ENCODE peak calls at places on chromosomes 16 and 17, in eight cellular contexts. Z is H54, P is tibial nerve, R is stomach, H is prostate gland, I is endothelial cell of umbilical vein, O is GM12878, V is Peyer's patch. E is an unnamed sample.

GRCh38 chr16:20073203-20074088 is at the start of gene GPR139:
- DNase-seq in Z (no peak), P (no peak), R (no peak), H (no peak), I (no peak), O (no peak), V (no peak), E (no peak)

GRCh38 chr16:57186630-57187507 is 740 bp downstream of the RSPRY1 start:
- DNase-seq in Z (no peak), P (no peak), R (no peak), H (peak), I (peak), O (no peak), V (peak), E (peak)

GRCh38 chr17:55487727-55488436 is 23.4 kb downstream of the SMIM36 start:
- DNase-seq in Z (no peak), P (no peak), R (no peak), H (no peak), I (no peak), O (no peak), V (no peak), E (no peak)

GRCh38 chr17:61770043-61770442 is 93.3 kb downstream of the BRIP1 start:
- DNase-seq in Z (no peak), P (no peak), R (no peak), H (no peak), I (peak), O (no peak), V (no peak), E (no peak)

GRCh38 chr17:83136156-83136555 is 56.7 kb downstream of the METRNL start:
- DNase-seq in Z (no peak), P (no peak), R (no peak), H (no peak), I (no peak), O (no peak), V (peak), E (peak)

GRCh38 chr17:58401287-58401686 is 16.0 kb downstream of the RNF43 start:
- DNase-seq in Z (no peak), P (no peak), R (no peak), H (no peak), I (no peak), O (no peak), V (no peak), E (no peak)

GRCh38 chr17:15963670-15964110 is 18.8 kb downstream of the ADORA2B start:
- DNase-seq in Z (no peak), P (no peak), R (no peak), H (no peak), I (peak), O (no peak), V (no peak), E (no peak)

GRCh38 chr16:53664724-53665345 is 38.8 kb downstream of the RPGRIP1L start:
- DNase-seq in Z (no peak), P (no peak), R (no peak), H (no peak), I (no peak), O (peak), V (no peak), E (no peak)

GRCh38 chr16:66223176-66223780 is 143.2 kb upstream of the CDH5 start:
- DNase-seq in Z (no peak), P (no peak), R (no peak), H (no peak), I (no peak), O (no peak), V (no peak), E (no peak)

DNA sequence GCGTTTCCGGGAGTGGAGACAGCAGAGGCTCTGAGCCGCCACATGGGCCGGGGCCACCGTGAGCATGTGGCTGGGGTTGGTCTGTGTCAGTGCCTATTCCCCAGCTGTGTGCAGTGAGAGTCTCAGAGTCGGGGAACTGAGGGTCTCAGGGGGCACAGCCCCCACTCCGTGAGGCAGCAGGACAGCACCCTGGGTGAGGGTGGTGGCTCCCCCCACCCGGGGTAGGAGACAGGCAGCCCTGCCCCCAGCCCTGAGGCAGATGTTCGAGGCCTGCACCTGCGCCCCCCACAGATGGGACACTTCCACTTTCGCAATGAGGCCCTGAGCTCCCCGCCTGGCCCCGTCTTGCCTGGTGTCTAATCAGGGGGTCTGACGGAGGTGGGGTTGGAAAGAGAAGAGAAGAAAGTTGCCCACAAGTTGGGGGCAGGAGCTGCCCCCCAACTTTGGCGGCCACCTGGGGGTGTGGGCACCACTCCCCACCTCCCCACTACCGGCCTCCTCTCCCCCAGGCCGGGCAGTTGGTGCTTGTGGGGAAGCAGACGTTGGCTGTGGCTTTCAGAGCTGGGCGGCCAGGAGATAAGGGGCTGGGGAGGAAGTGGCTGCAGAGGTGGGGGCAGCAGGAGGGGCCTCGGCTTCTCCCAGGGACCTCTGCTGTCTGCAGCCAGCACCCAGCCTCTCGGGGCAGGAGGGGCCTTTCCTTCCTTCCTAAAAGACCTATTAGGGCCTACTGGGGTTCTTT is 1.8 kb upstream of the CBFA2T3 start:
- DNase-seq in Z (no peak), P (no peak), R (no peak), H (no peak), I (no peak), O (peak), V (peak), E (no peak)
- TF ChIP-seq POLR2A in Z (no peak), P (no peak), R (no peak), H (no peak), I (no peak), O (no peak), V (no peak), E (no peak)

GRCh38 chr17:1606352-1606985 is 22.2 kb downstream of the SLC43A2 start:
- DNase-seq in Z (no peak), P (no peak), R (no peak), H (no peak), I (no peak), O (no peak), V (no peak), E (no peak)

GRCh38 chr17:1607971-1608320 is 20.7 kb downstream of the SLC43A2 start:
- DNase-seq in Z (no peak), P (no peak), R (no peak), H (no peak), I (no peak), O (no peak), V (no peak), E (no peak)

GRCh38 chr17:1605681-1606351 is 22.8 kb downstream of the SLC43A2 start:
- DNase-seq in Z (no peak), P (no peak), R (peak), H (no peak), I (no peak), O (no peak), V (no peak), E (no peak)

GRCh38 chr17:1601571-1601970 is 27.1 kb downstream of the SLC43A2 start:
- DNase-seq in Z (no peak), P (no peak), R (no peak), H (no peak), I (no peak), O (no peak), V (no peak), E (no peak)

GRCh38 chr17:1604831-1605528 is 23.7 kb downstream of the SLC43A2 start:
- DNase-seq in Z (no peak), P (no peak), R (peak), H (no peak), I (no peak), O (no peak), V (no peak), E (no peak)
- TF ChIP-seq POLR2A in Z (no peak), P (no peak), R (no peak), H (no peak), I (no peak), O (no peak), V (no peak), E (no peak)

GRCh38 chr16:67228034-67228785 is 1.3 kb downstream of the TMEM208 start:
- DNase-seq in Z (no peak), P (no peak), R (no peak), H (no peak), I (no peak), O (no peak), V (no peak), E (no peak)

GRCh38 chr16:67229906-67230808 is 3.2 kb downstream of the TMEM208 start:
- DNase-seq in Z (no peak), P (no peak), R (no peak), H (no peak), I (no peak), O (no peak), V (no peak), E (no peak)

GRCh38 chr16:67228905-67229304 is 2.0 kb downstream of the TMEM208 start:
- DNase-seq in Z (no peak), P (no peak), R (no peak), H (no peak), I (no peak), O (no peak), V (no peak), E (no peak)

GRCh38 chr16:67233596-67233995 is 6.7 kb downstream of the TMEM208 start:
- DNase-seq in Z (no peak), P (no peak), R (no peak), H (no peak), I (no peak), O (no peak), V (no peak), E (no peak)

GRCh38 chr16:67230809-67231660 is 4.1 kb downstream of the TMEM208 start:
- DNase-seq in Z (no peak), P (no peak), R (peak), H (no peak), I (no peak), O (no peak), V (no peak), E (no peak)
- TF ChIP-seq POLR2A in Z (no peak), P (no peak), R (no peak), H (no peak), I (no peak), O (peak), V (no peak), E (no peak)

DNA sequence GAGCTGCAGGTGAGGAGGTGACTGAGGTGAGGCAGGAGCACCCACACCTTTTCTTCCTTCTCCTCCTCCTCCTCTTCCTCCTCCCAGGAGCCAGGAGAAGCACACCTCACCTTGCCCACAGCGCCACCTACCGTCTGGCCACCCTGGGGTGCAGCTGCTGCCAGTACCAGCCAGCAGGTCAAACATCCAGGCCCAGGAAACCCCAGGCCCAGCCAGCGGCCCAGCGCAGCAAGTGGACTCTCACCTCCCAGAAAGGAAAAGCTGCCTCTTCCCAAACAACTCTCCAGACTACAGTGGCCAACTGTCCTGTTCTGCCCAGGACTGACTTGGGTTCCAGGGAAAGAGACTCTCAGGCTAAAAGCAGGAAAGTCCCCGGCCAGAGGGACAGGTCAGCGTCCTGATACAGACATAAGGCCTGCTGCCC is 22.7 kb downstream of the PEMT start:
- DNase-seq in Z (peak), P (peak), R (peak), H (peak), I (peak), O (no peak), V (peak), E (peak)
- TF ChIP-seq POLR2A in Z (no peak), P (no peak), R (no peak), H (no peak), I (no peak), O (no peak), V (no peak), E (no peak)

DNA sequence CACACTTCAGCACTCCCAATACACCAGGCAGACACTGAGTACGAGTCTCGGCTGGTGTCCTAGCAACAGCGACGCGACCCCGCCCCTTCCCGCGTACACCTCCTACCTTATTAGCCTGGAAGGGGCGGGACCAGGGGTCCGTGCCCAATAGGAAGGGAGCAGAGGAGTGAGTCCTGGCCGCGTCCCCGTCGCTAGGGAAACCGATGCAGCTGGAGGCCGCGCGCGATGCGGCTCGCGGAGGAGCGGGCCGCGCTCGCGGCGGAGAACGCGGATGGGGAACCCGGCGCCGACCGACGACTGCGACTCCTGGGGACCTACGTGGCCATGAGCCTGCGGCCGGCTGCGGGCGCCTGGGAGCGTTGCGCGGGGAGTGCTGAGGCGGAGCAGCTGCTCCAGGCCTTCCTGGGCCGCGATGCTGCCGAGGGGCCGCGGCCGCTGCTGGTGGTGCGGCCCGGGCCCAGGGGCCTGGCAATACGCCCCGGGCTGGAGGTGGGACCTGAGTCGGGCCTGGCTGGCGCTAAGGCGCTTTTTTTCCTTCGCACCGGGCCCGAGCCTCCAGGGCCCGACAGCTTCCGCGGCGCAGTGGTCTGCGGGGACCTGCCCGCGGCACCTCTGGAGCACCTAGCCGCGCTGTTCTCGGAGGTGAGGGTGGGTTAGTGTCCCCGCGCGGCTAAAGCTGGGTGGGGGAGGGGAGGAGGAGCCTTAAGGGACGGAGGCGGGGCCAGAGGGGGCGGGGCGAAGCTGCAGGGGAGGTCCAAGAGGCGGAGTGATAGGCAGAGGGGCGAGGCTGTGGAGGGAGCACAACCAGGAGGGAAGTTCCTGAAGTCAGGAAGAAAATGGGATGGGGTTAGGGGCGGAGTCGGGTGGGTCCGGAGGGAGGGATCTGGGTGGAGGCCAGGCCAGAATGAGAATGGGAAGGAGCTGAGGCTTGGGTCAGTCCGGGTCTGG is at the start of gene DNAH9:
- DNase-seq in Z (no peak), P (peak), R (peak), H (peak), I (no peak), O (no peak), V (peak), E (peak)
- TF ChIP-seq POLR2A in Z (no peak), P (peak), R (no peak), H (peak), I (no peak), O (no peak), V (no peak), E (peak)

DNA sequence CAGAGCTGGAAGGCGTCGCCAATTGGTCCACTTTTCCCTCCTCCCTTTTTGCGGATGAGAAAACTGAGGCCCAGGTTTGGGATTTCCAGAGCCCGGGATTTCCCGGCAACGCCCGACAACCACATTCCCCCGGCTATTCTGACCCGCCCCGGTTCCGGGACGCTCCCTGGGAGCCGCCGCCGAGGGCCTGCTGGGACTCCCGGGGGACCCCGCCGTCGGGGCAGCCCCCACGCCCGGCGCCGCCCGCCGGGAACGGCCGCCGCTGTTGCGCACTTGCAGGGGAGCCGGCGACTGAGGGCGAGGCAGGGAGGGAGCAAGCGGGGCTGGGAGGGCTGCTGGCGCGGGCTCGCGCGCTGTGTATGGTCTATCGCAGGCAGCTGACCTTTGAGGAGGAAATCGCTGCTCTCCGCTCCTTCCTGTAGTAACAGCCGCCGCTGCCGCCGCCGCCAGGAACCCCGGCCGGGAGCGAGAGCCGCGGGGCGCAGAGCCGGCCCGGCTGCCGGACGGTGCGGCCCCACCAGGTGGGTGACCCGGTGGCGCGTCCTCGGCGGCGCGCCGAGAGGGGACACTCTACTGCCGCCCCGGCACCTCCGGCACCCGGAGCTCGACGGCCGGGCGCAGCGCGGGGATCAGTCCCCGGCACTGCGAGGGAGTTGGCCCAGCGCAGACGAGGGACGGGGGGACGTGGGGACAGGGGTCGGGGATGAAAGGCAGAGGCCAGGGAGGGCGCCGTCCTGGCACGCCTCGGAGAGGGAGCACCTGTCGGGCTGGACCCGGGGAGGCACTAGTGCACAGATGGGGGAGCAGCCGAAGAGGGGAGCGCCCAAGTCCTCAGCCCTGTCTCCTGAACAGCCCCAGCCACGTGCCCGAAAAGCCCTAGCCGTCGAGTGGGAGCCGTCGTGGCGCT is at the start of gene STAT5A:
- DNase-seq in Z (no peak), P (peak), R (peak), H (peak), I (peak), O (no peak), V (peak), E (peak)
- TF ChIP-seq POLR2A in Z (no peak), P (peak), R (no peak), H (peak), I (peak), O (peak), V (peak), E (peak)

DNA sequence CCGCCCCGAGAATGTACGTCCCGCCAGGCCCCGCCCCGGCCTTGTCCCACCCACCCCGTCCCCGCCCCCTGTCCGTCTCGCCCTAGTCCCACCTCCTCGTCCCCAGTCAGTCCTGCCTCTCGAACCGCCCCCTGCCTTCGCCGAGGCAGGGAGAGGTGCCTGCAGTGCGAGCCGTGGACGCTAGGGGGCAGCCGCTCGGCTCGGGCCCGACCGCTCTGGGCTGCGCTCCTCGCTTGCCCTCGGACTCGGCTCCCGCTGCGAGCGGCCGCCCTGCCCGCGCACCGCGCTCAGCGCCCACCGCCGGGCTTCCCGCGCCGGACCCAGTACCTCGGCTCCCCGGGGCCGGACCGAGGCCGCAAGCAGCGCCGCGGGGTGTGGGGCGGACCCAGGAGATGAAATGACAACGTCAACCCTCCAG is at the start of gene VPS4A:
- DNase-seq in Z (peak), P (peak), R (peak), H (peak), I (peak), O (peak), V (peak), E (peak)
- TF ChIP-seq POLR2A in Z (peak), P (peak), R (no peak), H (peak), I (peak), O (peak), V (peak), E (no peak)

DNA sequence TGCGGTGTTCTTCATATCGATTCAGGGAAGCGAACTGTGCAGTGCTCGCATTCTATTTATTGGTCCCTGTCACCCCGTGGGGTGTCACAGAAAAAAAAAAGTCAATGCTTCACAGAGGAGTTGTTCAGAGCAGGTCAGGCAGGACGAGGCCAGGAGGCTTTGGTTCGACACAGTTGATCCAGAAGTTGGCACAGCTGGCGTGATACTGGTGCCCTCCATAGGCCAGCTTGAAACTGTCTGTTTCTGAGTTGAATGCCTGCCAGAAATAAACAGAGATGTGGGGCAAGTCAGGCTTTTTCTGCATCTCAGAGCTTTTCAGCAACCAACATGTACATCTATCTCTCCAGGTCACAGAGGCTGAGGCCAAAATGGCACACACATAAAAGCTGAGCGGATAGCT is 29.1 kb downstream of the DUSP14 start:
- DNase-seq in Z (no peak), P (no peak), R (no peak), H (peak), I (no peak), O (no peak), V (no peak), E (no peak)
- TF ChIP-seq POLR2A in Z (no peak), P (no peak), R (no peak), H (no peak), I (no peak), O (no peak), V (no peak), E (no peak)

DNA sequence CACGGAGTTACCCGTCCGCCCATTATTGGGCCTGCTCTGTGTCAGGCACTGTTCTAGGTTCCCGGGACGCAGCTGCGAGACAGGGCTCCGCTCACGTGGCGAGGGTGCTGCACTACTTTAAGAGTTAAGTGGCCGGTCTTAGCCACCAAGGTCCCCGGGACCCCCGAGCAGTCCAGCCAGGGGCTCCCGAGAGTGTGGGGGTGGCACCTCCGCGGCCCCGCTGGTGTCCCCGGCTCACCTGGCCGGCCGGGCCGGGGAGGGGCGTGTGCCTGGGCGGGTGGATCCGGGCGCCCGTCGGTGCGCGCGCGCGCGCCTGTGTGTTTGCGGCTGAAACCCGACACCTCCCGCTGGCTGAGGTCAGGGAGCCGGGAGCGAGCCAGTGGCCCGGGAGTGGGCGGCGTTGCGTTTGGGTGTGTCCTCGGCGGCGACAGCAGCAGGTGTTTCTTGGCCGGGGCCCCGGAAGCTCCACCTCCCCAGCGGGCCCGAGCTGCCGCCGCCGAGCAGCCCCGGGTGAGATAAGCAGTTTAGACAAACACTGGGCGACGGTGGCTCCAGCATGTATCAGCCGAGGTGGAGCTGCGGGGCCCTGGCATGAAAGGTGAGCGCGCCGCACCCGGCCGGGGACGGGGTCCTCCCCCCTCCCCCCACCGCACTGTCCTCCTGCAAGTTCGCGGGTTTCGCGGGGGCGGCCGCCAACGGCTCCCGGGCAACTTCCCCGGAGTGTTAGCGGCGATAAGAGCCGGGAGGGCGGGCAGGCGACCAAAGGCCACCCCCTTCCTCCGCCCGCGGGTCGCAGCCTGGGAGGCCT is at the start of gene GSE1:
- DNase-seq in Z (peak), P (peak), R (peak), H (peak), I (peak), O (peak), V (peak), E (peak)
- TF ChIP-seq POLR2A in Z (no peak), P (no peak), R (no peak), H (peak), I (no peak), O (peak), V (peak), E (no peak)